ENCODE peak calls at places on chromosome 2, in four cellular contexts. C is Karpas-422, F is fibroblast of lung, E is astrocyte. M is an unnamed sample.
A peak's percentile ranks its signal among the peaks of the same experiment; 100 is the strongest.

GRCh38 chr2:205403244-205403845 is 279.0 kb upstream of the NRP2 start:
- DNase-seq in C (no peak), F (peak; percentile 93), E (peak; percentile 93), M (no peak)

GRCh38 chr2:232888839-232889529 is 18.9 kb downstream of the SNORC start:
- DNase-seq in C (no peak), F (no peak), E (no peak), M (no peak)

GRCh38 chr2:3180082-3180908 is 197.3 kb downstream of the EIPR1 start:
- DNase-seq in C (no peak), F (no peak), E (no peak), M (no peak)

GRCh38 chr2:217105733-217106649 is 246.1 kb upstream of the TNP1 start:
- DNase-seq in C (no peak), F (peak; percentile 99), E (peak; percentile 99), M (no peak)

GRCh38 chr2:105553538-105554196 is 154.8 kb upstream of the FHL2 start:
- DNase-seq in C (no peak), F (peak; percentile 26), E (peak; percentile 20), M (no peak)

GRCh38 chr2:162072181-162072702 is 1.8 kb downstream of the DPP4 start:
- DNase-seq in C (no peak), F (peak; percentile 83), E (peak; percentile 78), M (no peak)

GRCh38 chr2:136214284-136214683 is 96.3 kb upstream of the CXCR4 start:
- DNase-seq in C (no peak), F (no peak), E (no peak), M (no peak)

GRCh38 chr2:96537066-96537733 is 648 bp downstream of the ARID5A start:
- DNase-seq in C (peak; percentile 79), F (peak; percentile 60), E (peak; percentile 50), M (peak; percentile 92)

GRCh38 chr2:75604479-75604878 is 42.1 kb upstream of the MRPL19 start:
- DNase-seq in C (no peak), F (peak; percentile 66), E (peak; percentile 48), M (no peak)

GRCh38 chr2:113148606-113149552 is 21.5 kb downstream of the IL1RN start:
- DNase-seq in C (no peak), F (peak; percentile 12), E (no peak), M (no peak)

GRCh38 chr2:238719641-238720040 is 128.2 kb upstream of the TWIST2 start:
- DNase-seq in C (no peak), F (no peak), E (no peak), M (no peak)

GRCh38 chr2:263774-264492 is at the start of gene SH3YL1:
- DNase-seq in C (no peak), F (peak; percentile 60), E (peak; percentile 51), M (no peak)

GRCh38 chr2:36456227-36456788 is 100.7 kb downstream of the CRIM1 start:
- DNase-seq in C (no peak), F (peak; percentile 75), E (peak; percentile 65), M (no peak)

GRCh38 chr2:120566331-120567035 is 169.2 kb upstream of the GLI2 start:
- DNase-seq in C (no peak), F (peak; percentile 96), E (peak; percentile 94), M (no peak)

GRCh38 chr2:143954208-143954607 is 565.7 kb downstream of the ZEB2 start:
- DNase-seq in C (no peak), F (peak; percentile 61), E (peak; percentile 46), M (no peak)

GRCh38 chr2:10305715-10306114 is 3.0 kb downstream of the HPCAL1 start:
- DNase-seq in C (peak; percentile 64), F (no peak), E (no peak), M (no peak)

GRCh38 chr2:69204654-69205053 is 182.4 kb downstream of the GFPT1 start:
- DNase-seq in C (no peak), F (no peak), E (no peak), M (no peak)

GRCh38 chr2:20178404-20179178 is 46.3 kb downstream of the SDC1 start:
- DNase-seq in C (no peak), F (no peak), E (no peak), M (no peak)

GRCh38 chr2:20180676-20181648 is 44.0 kb downstream of the SDC1 start:
- DNase-seq in C (no peak), F (no peak), E (no peak), M (no peak)

GRCh38 chr2:20179755-20180594 is 45.0 kb downstream of the SDC1 start:
- DNase-seq in C (no peak), F (no peak), E (no peak), M (no peak)

GRCh38 chr2:20177556-20178403 is 47.1 kb downstream of the SDC1 start:
- DNase-seq in C (no peak), F (no peak), E (no peak), M (no peak)

GRCh38 chr2:20179179-20179754 is 45.7 kb downstream of the SDC1 start:
- DNase-seq in C (no peak), F (no peak), E (no peak), M (no peak)
- H2AFZ ChIP-seq in C (no peak overlapping the region), F (no peak overlapping the region), E (no peak overlapping the region), M (no peak overlapping the region)

DNA sequence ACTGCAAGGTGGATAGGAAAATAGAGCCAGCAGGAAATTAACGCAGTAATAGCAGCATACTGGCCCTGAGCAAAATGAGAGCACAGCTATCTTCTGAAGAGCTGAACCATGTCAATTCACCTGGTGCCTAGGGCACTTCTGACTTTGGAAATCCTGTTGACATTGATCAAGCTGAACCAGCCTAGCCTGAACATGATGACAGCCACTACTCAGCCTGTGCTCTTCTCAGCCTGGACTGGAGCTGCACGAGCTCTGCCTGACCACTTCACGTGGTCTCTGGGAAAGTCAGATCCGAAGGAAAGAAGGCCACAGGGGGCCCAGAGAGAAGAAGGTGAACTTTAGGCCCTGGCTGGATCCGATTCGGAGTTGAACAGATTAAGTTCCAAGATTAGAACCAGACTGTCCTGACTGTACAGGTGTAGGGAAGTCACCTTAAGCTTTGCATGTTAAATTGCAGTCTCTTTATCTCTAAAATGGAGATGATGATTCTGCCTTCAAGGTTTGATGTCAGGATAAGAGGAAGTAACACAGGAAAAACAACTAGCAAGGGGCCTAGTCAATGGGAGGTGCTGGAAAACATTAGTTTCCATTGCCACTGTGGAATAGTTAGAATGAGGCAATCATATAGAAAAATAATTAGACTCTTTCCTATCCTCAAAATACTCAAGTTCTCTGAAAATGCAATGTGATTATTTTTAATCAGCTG is 422.1 kb downstream of the LPIN1 start:
- DNase-seq in C (no peak), F (no peak), E (no peak), M (no peak)
- H3K27ac ChIP-seq in C (no peak overlapping the region), F (peak overlapping the region; percentile 65), E (no peak overlapping the region), M (no peak overlapping the region)

GRCh38 chr2:209663666-209664065 is 108.0 kb upstream of the UNC80 start:
- DNase-seq in C (no peak), F (peak; percentile 5), E (no peak), M (no peak)

GRCh38 chr2:209662091-209662490 is 109.5 kb upstream of the UNC80 start:
- DNase-seq in C (no peak), F (peak; percentile 6), E (no peak), M (no peak)

GRCh38 chr2:209666296-209666695 is 105.3 kb upstream of the UNC80 start:
- DNase-seq in C (no peak), F (no peak), E (no peak), M (no peak)

GRCh38 chr2:209661286-209661685 is 110.3 kb upstream of the UNC80 start:
- DNase-seq in C (no peak), F (peak; percentile 36), E (peak; percentile 34), M (no peak)

DNA sequence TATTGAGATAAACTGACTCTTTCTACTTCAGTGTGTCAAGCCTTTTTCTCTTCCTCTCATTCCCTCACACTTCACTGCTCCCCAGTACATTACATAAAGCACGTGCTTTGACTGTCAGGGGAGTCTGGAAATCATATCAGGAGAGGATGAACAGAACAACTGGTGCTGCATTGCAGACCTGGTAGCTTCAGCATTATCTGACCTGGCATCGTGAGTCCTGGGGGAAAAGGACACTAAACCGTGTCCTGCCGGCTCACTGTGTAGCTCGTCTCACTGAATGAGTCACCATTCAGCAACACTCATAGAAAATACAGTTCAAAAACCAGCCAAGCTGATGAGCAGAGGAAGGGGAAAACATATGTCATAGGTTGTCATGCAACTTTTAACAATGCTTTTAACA is 108.5 kb upstream of the UNC80 start:
- DNase-seq in C (no peak), F (peak; percentile 65), E (peak; percentile 42), M (no peak)
- H2AFZ ChIP-seq in C (no peak overlapping the region), F (no peak overlapping the region), E (peak overlapping the region; percentile 67), M (no peak overlapping the region)

GRCh38 chr2:80014637-80015036 is 289.9 kb downstream of the LRRTM1 start:
- DNase-seq in C (no peak), F (peak; percentile 13), E (no peak), M (no peak)
- H3K27ac ChIP-seq in C (no peak overlapping the region), F (no peak overlapping the region), E (no peak overlapping the region), M (no peak overlapping the region)

GRCh38 chr2:240949791-240950705 is 43.9 kb downstream of the CROCC2 start:
- DNase-seq in C (no peak), F (no peak), E (no peak), M (no peak)
- H2AFZ ChIP-seq in C (no peak overlapping the region), F (no peak overlapping the region), E (no peak overlapping the region), M (no peak overlapping the region)

GRCh38 chr2:46163031-46163430 is 134.2 kb upstream of the EPAS1 start:
- DNase-seq in C (no peak), F (no peak), E (no peak), M (no peak)
- H3K27ac ChIP-seq in C (no peak overlapping the region), F (no peak overlapping the region), E (no peak overlapping the region), M (no peak overlapping the region)

GRCh38 chr2:121776885-121777698 is 21.6 kb downstream of the TSN start:
- DNase-seq in C (no peak), F (peak; percentile 37), E (peak; percentile 42), M (no peak)

GRCh38 chr2:121774216-121774615 is 18.8 kb downstream of the TSN start:
- DNase-seq in C (no peak), F (no peak), E (no peak), M (no peak)

GRCh38 chr2:121768143-121768755 is 12.8 kb downstream of the TSN start:
- DNase-seq in C (no peak), F (no peak), E (no peak), M (no peak)

GRCh38 chr2:121776361-121776760 is 20.9 kb downstream of the TSN start:
- DNase-seq in C (no peak), F (peak; percentile 9), E (no peak), M (no peak)

GRCh38 chr2:121771976-121772742 is 16.7 kb downstream of the TSN start:
- DNase-seq in C (no peak), F (peak; percentile 62), E (peak; percentile 59), M (no peak)
- H2AFZ ChIP-seq in C (no peak overlapping the region), F (peak overlapping the region; percentile 35), E (no peak overlapping the region), M (no peak overlapping the region)

M was measured in DND-41.